ENCODE peak calls at places on chromosomes 2 and 18, in five cellular contexts. C, A, N, U and Z are unnamed samples.
A peak's percentile ranks its signal among the peaks of the same experiment; 100 is the strongest.

GRCh38 chr2:9416962-9417316 is 6.4 kb downstream of the ITGB1BP1 start:
- DNase-seq in U (no peak), A (no peak), N (no peak), C (no peak), Z (no peak)

GRCh38 chr2:32775954-32776353 is 148.1 kb downstream of the TTC27 start:
- DNase-seq in N (no peak), C (no peak), A (no peak), U (no peak), Z (no peak)

GRCh38 chr18:42781298-42781815 is 334.1 kb downstream of the RIT2 start:
- DNase-seq in C (no peak), U (no peak), A (no peak), N (no peak), Z (no peak)

GRCh38 chr18:23148382-23148781 is 13.1 kb downstream of the CABLES1 start:
- DNase-seq in A (no peak), C (no peak), U (no peak), N (no peak), Z (no peak)

GRCh38 chr2:128640847-128641360 is 322.2 kb upstream of the HS6ST1 start:
- DNase-seq in N (no peak), C (no peak), U (no peak), A (no peak), Z (no peak)

GRCh38 chr2:181106229-181106628 is 125.8 kb downstream of the UBE2E3 start:
- DNase-seq in U (no peak), N (no peak), C (no peak), A (no peak), Z (no peak)

GRCh38 chr2:127371037-127371436 is 16.7 kb downstream of the MAP3K2 start:
- DNase-seq in A (no peak), C (no peak), N (no peak), U (no peak), Z (no peak)

GRCh38 chr2:191571163-191571769 is 106.7 kb upstream of the NABP1 start:
- DNase-seq in C (peak; percentile 35), U (peak; percentile 29), A (no peak), N (peak; percentile 75), Z (no peak)

GRCh38 chr18:63119647-63120046 is 199.9 kb downstream of the BCL2 start:
- DNase-seq in U (no peak), N (peak; percentile 46), A (no peak), C (no peak), Z (peak; percentile 27)

GRCh38 chr2:88003074-88003755 is 13.1 kb downstream of the RNU2-63P start:
- DNase-seq in C (no peak), U (peak; percentile 4), A (peak; percentile 46), N (no peak), Z (no peak)

GRCh38 chr2:42787424-42787787 is 5.0 kb downstream of the HAAO start:
- DNase-seq in C (no peak), A (no peak), N (no peak), U (peak; percentile 3), Z (no peak)

GRCh38 chr2:42234056-42234455 is 64.9 kb downstream of the EML4 start:
- DNase-seq in A (no peak), U (peak; percentile 36), N (no peak), C (no peak), Z (no peak)